ENCODE peak calls at places on chromosome 3, in seven cellular contexts. K, R, M, P, Q, Y and U are unnamed samples.

GRCh38 chr3:196332168-196332567 is 6.0 kb downstream of the TM4SF19 start:
- DNase-seq in K (no peak), Q (no peak), Y (no peak), P (no peak), M (no peak), R (no peak), U (no peak)

GRCh38 chr3:144866504-144866903 is 894.9 kb downstream of the DIPK2A start:
- DNase-seq in P (no peak), R (no peak), Q (no peak), Y (no peak), K (no peak), M (peak), U (no peak)

GRCh38 chr3:144590854-144591253 is 619.2 kb downstream of the DIPK2A start:
- DNase-seq in P (no peak), M (peak), K (peak), R (no peak), Y (peak), Q (no peak), U (no peak)

GRCh38 chr3:58383476-58383875 is 50.2 kb downstream of the PDHB start:
- DNase-seq in Q (no peak), R (no peak), K (peak), Y (no peak), M (no peak), P (no peak), U (no peak)

GRCh38 chr3:4845882-4846281 is 133.4 kb upstream of the BHLHE40 start:
- DNase-seq in Y (no peak), M (no peak), R (no peak), P (no peak), K (no peak), Q (no peak), U (no peak)

GRCh38 chr3:138479355-138479964 is 45.0 kb downstream of the ESYT3 start:
- DNase-seq in P (no peak), Q (no peak), Y (no peak), R (peak), M (peak), K (peak), U (peak)

GRCh38 chr3:42061042-42061710 is 30.0 kb upstream of the TRAK1 start:
- DNase-seq in Q (peak), Y (no peak), P (no peak), M (peak), R (no peak), K (no peak), U (no peak)

GRCh38 chr3:172129868-172130751 is 90.7 kb downstream of the FNDC3B start:
- DNase-seq in K (peak), Y (peak), Q (peak), R (peak), P (peak), M (peak), U (peak)

GRCh38 chr3:122916580-122916979 is 111.0 kb downstream of the SEMA5B start:
- DNase-seq in K (no peak), M (no peak), R (no peak), Y (no peak), Q (no peak), P (no peak), U (no peak)

GRCh38 chr3:44584646-44585501 is at the start of gene ZNF660:
- DNase-seq in R (peak), K (peak), Q (peak), M (peak), Y (no peak), P (no peak), U (peak)
- TF ChIP-seq POLR2A in R (peak), K (peak), Q (no peak), M (peak), Y (no peak), P (no peak), U (no peak)

DNA sequence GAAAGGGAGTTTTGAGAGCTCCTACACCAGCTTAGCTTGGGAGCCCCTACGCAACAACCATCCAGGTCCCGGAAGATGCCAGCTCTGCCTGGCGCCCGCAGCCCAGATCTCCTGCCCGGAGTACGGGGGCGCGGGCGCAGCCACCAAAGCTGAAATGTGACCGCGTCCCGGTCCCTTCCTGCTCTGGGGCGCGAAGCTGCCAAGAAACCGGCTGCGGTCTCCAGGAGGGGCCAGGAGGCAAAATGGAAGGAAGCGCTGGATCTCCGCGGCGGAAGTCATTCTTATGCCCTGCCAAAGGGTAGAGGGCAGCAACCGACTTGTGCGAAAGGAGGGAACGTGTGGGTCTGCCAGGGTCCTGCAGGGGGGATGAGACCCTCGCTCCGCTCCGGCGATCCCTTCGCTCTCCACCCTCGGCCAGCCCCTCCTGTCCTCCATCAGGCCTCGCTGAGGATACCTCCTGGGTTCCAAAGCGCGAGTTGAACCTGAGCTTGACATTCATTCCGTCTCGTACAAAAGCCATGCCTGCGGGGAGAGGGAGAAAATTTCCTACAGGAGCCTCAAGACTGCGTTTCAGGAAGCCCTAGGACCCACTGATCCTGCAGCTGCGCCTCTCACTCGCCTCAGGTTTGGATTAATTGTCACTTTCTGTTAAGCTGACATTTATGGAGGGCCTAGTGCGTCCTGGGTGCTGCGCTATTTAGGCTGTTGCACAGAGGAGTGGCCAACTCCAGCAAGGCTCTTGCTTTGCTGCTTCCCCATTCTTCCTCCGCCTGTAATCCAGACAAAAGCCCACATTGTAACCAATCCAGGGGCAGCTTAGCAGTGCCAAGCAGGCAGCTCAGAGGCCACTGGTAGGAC is 98.3 kb upstream of the VGLL3 start:
- DNase-seq in M (no peak), K (peak), R (peak), P (peak), Y (peak), Q (peak), U (peak)
- TF ChIP-seq POLR2A in M (no peak), K (no peak), R (peak), P (no peak), Y (peak), Q (no peak), U (peak)

GRCh38 chr3:39413691-39414420 is 7.3 kb downstream of the RPSA start:
- DNase-seq in Q (no peak), M (peak), Y (no peak), P (no peak), K (no peak), R (no peak), U (no peak)

GRCh38 chr3:39412668-39413260 is 6.2 kb downstream of the RPSA start:
- DNase-seq in R (no peak), K (no peak), Y (no peak), M (no peak), P (no peak), Q (no peak), U (no peak)

GRCh38 chr3:39419697-39420293 is 13.3 kb downstream of the RPSA start:
- DNase-seq in R (no peak), K (no peak), P (no peak), M (no peak), Q (no peak), Y (no peak), U (no peak)

GRCh38 chr3:39414421-39414907 is 7.9 kb downstream of the RPSA start:
- DNase-seq in P (no peak), Y (no peak), K (no peak), Q (no peak), R (peak), M (peak), U (no peak)

GRCh38 chr3:39415983-39416382 is 9.5 kb downstream of the RPSA start:
- DNase-seq in P (no peak), K (no peak), Q (no peak), R (no peak), M (peak), Y (no peak), U (no peak)
- TF ChIP-seq POLR2A in P (no peak), K (no peak), Q (no peak), R (no peak), M (no peak), Y (no peak), U (no peak)

GRCh38 chr3:14948609-14949038 is 1.2 kb downstream of the NR2C2 start:
- DNase-seq in M (no peak), Y (no peak), Q (no peak), K (no peak), R (no peak), P (no peak), U (no peak)

GRCh38 chr3:14949126-14949525 is 1.7 kb downstream of the NR2C2 start:
- DNase-seq in R (no peak), P (no peak), Y (no peak), Q (no peak), K (no peak), M (no peak), U (no peak)

GRCh38 chr3:14946749-14947104 is 656 bp upstream of the NR2C2 start:
- DNase-seq in K (no peak), Q (no peak), Y (no peak), P (no peak), M (no peak), R (no peak), U (no peak)

GRCh38 chr3:14947105-14947885 is at the start of gene NR2C2:
- DNase-seq in Y (peak), R (peak), K (peak), Q (peak), P (peak), M (peak), U (peak)

GRCh38 chr3:14947886-14948608 is 664 bp downstream of the NR2C2 start:
- DNase-seq in Q (peak), Y (peak), P (peak), K (peak), R (peak), M (peak), U (peak)
- TF ChIP-seq POLR2A in Q (no peak), Y (no peak), P (no peak), K (peak), R (peak), M (no peak), U (no peak)